ENCODE peak calls at places on chromosome 9, in four cellular contexts. C is neuronal stem cell, R is PC-3, A is IMR-90. F is an unnamed sample.

GRCh38 chr9:93613174-93613573 is 36.8 kb downstream of the PHF2 start:
- DNase-seq in C (no peak), R (no peak), A (no peak), F (no peak)

GRCh38 chr9:37410969-37411785 is 11.3 kb upstream of the GRHPR start:
- DNase-seq in C (no peak), R (no peak), A (peak; percentile 15), F (peak; percentile 58)

GRCh38 chr9:68947842-68948569 is 65.9 kb downstream of the PRKACG start:
- DNase-seq in C (no peak), R (no peak), A (no peak), F (no peak)

GRCh38 chr9:94639045-94639995 is at the start of gene FBP1:
- DNase-seq in C (no peak), R (peak; percentile 39), A (no peak), F (no peak)

GRCh38 chr9:105694320-105694847 is at the start of gene TMEM38B:
- DNase-seq in C (peak; percentile 83), R (peak; percentile 80), A (peak; percentile 58), F (peak; percentile 92)

GRCh38 chr9:8337834-8338233 is 538.3 kb upstream of the DMAC1 start:
- DNase-seq in C (no peak), R (no peak), A (no peak), F (no peak)

GRCh38 chr9:755454-756381 is 85.8 kb upstream of the DMRT1 start:
- DNase-seq in C (no peak), R (peak; percentile 70), A (peak; percentile 92), F (peak; percentile 59)

GRCh38 chr9:133273098-133273497 is 1.9 kb downstream of the ABO start:
- DNase-seq in C (no peak), R (no peak), A (no peak), F (no peak)

GRCh38 chr9:130878295-130878694 is 18.3 kb downstream of the QRFP start:
- DNase-seq in C (no peak), R (no peak), A (no peak), F (no peak)

GRCh38 chr9:130874783-130875182 is 21.8 kb downstream of the QRFP start:
- DNase-seq in C (no peak), R (no peak), A (no peak), F (no peak)

GRCh38 chr9:130873966-130874365 is 22.6 kb downstream of the QRFP start:
- DNase-seq in C (no peak), R (no peak), A (no peak), F (no peak)

GRCh38 chr9:130879863-130880411 is 16.7 kb downstream of the QRFP start:
- DNase-seq in C (no peak), R (no peak), A (no peak), F (no peak)

GRCh38 chr9:130877300-130877699 is 19.3 kb downstream of the QRFP start:
- DNase-seq in C (no peak), R (no peak), A (no peak), F (no peak)
- H3K9ac ChIP-seq in C (no peak overlapping the region), R (no peak overlapping the region), A (no peak overlapping the region), F (peak overlapping the region; percentile 19)

GRCh38 chr9:97793067-97793466 is 60.0 kb upstream of the FOXE1 start:
- DNase-seq in C (no peak), R (no peak), A (no peak), F (no peak)

GRCh38 chr9:97788763-97789663 is 64.0 kb upstream of the FOXE1 start:
- DNase-seq in C (no peak), R (peak; percentile 78), A (no peak), F (peak; percentile 7)

GRCh38 chr9:97790542-97790941 is 62.5 kb upstream of the FOXE1 start:
- DNase-seq in C (no peak), R (no peak), A (no peak), F (no peak)

GRCh38 chr9:97794666-97795065 is 58.4 kb upstream of the FOXE1 start:
- DNase-seq in C (no peak), R (no peak), A (no peak), F (no peak)
- H3K9ac ChIP-seq in C (no peak overlapping the region), R (no peak overlapping the region), A (no peak overlapping the region), F (no peak overlapping the region)

DNA sequence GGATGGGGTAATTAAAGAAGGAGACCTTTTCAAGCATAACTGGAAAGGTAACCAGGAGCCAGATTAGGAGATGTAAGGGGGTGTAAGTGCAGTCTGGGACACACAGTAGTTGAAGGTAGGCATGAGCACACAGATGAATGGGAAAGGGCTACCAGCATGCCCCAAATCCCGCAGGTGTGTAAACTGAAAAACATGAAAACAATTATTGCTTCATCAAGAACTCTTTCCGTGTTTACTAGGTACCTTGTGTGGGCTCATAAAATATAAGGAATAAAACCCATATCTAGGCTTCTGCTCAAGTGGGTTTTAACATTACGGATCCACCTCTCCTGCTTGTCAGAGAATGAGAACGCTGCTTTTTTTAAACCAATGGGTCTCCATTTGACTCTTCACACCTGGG is 1.1 kb downstream of the MAPKAP1 start:
- DNase-seq in C (no peak), R (no peak), A (no peak), F (no peak)
- H3K9ac ChIP-seq in C (no peak overlapping the region), R (peak overlapping the region; percentile 96), A (peak overlapping the region; percentile 91), F (peak overlapping the region; percentile 96)

DNA sequence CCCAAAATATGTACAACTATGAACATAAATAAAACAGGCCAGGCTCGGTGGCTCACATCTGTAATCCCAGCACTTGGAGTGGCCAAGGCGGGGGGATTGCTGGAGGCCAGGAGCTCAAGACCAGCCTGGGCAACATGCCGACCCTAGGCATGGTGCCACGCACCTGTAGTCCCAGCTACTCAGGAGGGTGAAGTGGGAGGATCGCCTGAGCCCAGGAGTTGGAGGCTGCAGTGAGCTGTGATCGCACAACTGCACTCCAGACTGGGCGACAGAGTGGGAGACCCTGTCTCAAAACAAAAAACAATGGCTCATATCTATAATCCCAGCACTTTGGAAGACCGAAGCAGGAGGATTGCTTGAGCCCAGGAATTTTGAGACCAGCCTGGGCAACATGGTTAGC is 1.5 kb downstream of the HAUS6 start:
- DNase-seq in C (no peak), R (no peak), A (no peak), F (no peak)
- H3K9ac ChIP-seq in C (peak overlapping the region; percentile 70), R (peak overlapping the region; percentile 88), A (peak overlapping the region; percentile 23), F (peak overlapping the region; percentile 88)

GRCh38 chr9:98249774-98250173 is 5.7 kb downstream of the TBC1D2 start:
- DNase-seq in C (no peak), R (no peak), A (no peak), F (no peak)

GRCh38 chr9:98247826-98248657 is 7.4 kb downstream of the TBC1D2 start:
- DNase-seq in C (no peak), R (no peak), A (no peak), F (no peak)

GRCh38 chr9:98251554-98251953 is 3.9 kb downstream of the TBC1D2 start:
- DNase-seq in C (no peak), R (peak; percentile 80), A (peak; percentile 77), F (peak; percentile 35)

GRCh38 chr9:98253563-98253962 is 1.9 kb downstream of the TBC1D2 start:
- DNase-seq in C (no peak), R (peak; percentile 19), A (no peak), F (no peak)

GRCh38 chr9:98248737-98249474 is 6.5 kb downstream of the TBC1D2 start:
- DNase-seq in C (no peak), R (peak; percentile 62), A (peak; percentile 97), F (peak; percentile 71)
- H3K9ac ChIP-seq in C (no peak overlapping the region), R (peak overlapping the region; percentile 61), A (peak overlapping the region; percentile 65), F (peak overlapping the region; percentile 45)

DNA sequence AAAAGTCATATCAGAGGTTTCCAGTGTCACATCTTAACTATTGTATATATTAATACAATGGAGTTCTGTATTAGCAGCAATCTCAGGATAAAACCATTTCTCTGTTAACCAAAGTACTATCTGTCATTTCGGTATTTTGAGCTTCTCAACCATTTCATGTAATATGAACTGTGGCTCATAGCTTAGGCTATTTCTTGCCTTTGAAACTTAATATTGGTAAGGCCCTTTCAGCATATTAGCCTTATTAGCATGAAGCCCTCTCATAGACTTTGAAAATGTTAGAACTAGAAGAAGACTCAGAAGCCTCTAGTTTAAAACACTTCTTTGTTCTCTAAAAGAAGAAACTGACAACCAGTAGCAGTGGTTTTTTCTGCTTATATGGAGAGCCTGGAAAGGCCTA is 731 bp downstream of the CAVIN4 start:
- DNase-seq in C (no peak), R (no peak), A (no peak), F (no peak)
- H3K9ac ChIP-seq in C (no peak overlapping the region), R (no peak overlapping the region), A (no peak overlapping the region), F (no peak overlapping the region)

F was measured in adipocyte.